ENCODE peak calls at places on chromosome 5, in eight cellular contexts. W is thyroid gland; B is BJ; X is H7; G is esophagus squamous epithelium; J is lung; C is K562; N is stimulated activated CD4-positive, alpha-beta T cell treated with anti-CD3 and anti-CD28 coated beads, TNF-alpha, amount 100 ng/mL, for 1 hour. E is an unnamed sample.

GRCh38 chr5:133455681-133456080 is 156.7 kb downstream of the FSTL4 start:
- DNase-seq in W (no peak), B (no peak), X (no peak), G (no peak), J (no peak), C (no peak), N (no peak), E (no peak)

GRCh38 chr5:123520677-123521247 is 8.8 kb downstream of the CSNK1G3 start:
- DNase-seq in W (no peak), B (no peak), X (no peak), G (no peak), J (no peak), C (no peak), N (no peak), E (no peak)

GRCh38 chr5:38291355-38291754 is 33.0 kb downstream of the EGFLAM start:
- DNase-seq in W (no peak), B (no peak), X (no peak), G (no peak), J (no peak), C (no peak), N (no peak), E (peak; percentile 1)

GRCh38 chr5:179259731-179260323 is 85.4 kb downstream of the ADAMTS2 start:
- DNase-seq in W (no peak), B (no peak), X (no peak), G (no peak), J (no peak), C (no peak), N (no peak), E (no peak)

GRCh38 chr5:123367739-123368138 is 55.5 kb downstream of the CEP120 start:
- DNase-seq in W (no peak), B (no peak), X (no peak), G (no peak), J (no peak), C (no peak), N (no peak), E (peak; percentile 22)

GRCh38 chr5:178116406-178116885 is 3.1 kb downstream of the N4BP3 start:
- DNase-seq in W (no peak), B (no peak), X (no peak), G (no peak), J (no peak), C (no peak), N (peak; percentile 37), E (no peak)

GRCh38 chr5:95375591-95375990 is 15.6 kb upstream of the FAM81B start:
- DNase-seq in W (no peak), B (no peak), X (no peak), G (no peak), J (no peak), C (no peak), N (no peak), E (no peak)

GRCh38 chr5:172505840-172506638 is 51.7 kb upstream of the SH3PXD2B start:
- DNase-seq in W (no peak), B (no peak), X (no peak), G (no peak), J (peak; percentile 15), C (no peak), N (no peak), E (no peak)

GRCh38 chr5:124839371-124839998 is 93.0 kb upstream of the ZNF608 start:
- DNase-seq in W (no peak), B (no peak), X (no peak), G (no peak), J (no peak), C (no peak), N (no peak), E (peak; percentile 89)

GRCh38 chr5:68086857-68087256 is 128.7 kb upstream of the PIK3R1 start:
- DNase-seq in W (peak; percentile 3), B (peak; percentile 47), X (no peak), G (no peak), J (no peak), C (no peak), N (no peak), E (peak; percentile 46)

GRCh38 chr5:86968311-86968753 is 299.4 kb upstream of the RASA1 start:
- DNase-seq in W (peak; percentile 40), B (peak; percentile 49), X (no peak), G (no peak), J (no peak), C (no peak), N (no peak), E (peak; percentile 44)

GRCh38 chr5:34570721-34571379 is 85.3 kb upstream of the RAI14 start:
- DNase-seq in W (no peak), B (peak; percentile 65), X (no peak), G (no peak), J (no peak), C (no peak), N (no peak), E (peak; percentile 59)

GRCh38 chr5:54309751-54310432 is 481 bp downstream of the ARL15 start:
- DNase-seq in W (peak; percentile 40), B (no peak), X (peak; percentile 71), G (no peak), J (peak; percentile 35), C (no peak), N (no peak), E (no peak)

GRCh38 chr5:6674886-6675285 is 38.3 kb upstream of the TENT4A start:
- DNase-seq in W (no peak), B (no peak), X (no peak), G (no peak), J (no peak), C (no peak), N (no peak), E (no peak)

GRCh38 chr5:126052120-126052519 is 371.1 kb upstream of the GRAMD2B start:
- DNase-seq in W (no peak), B (no peak), X (no peak), G (no peak), J (no peak), C (no peak), N (no peak), E (peak; percentile 43)

GRCh38 chr5:126544087-126544740 is 50.8 kb downstream of the ALDH7A1 start:
- DNase-seq in W (peak; percentile 34), B (no peak), X (peak; percentile 30), G (no peak), J (no peak), C (peak; percentile 42), N (no peak), E (peak; percentile 47)

GRCh38 chr5:133287500-133287899 is 235.7 kb downstream of the HSPA4 start:
- DNase-seq in W (no peak), B (no peak), X (peak; percentile 80), G (no peak), J (no peak), C (peak; percentile 32), N (no peak), E (peak; percentile 24)

GRCh38 chr5:157651011-157651611 is 1.1 kb downstream of the SOX30 start:
- DNase-seq in W (no peak), B (no peak), X (no peak), G (no peak), J (no peak), C (no peak), N (no peak), E (no peak)

GRCh38 chr5:151684690-151685361 is 1.9 kb downstream of the SPARC start:
- DNase-seq in W (peak; percentile 83), B (peak; percentile 94), X (peak; percentile 65), G (no peak), J (peak; percentile 46), C (peak; percentile 27), N (no peak), E (peak; percentile 98)

GRCh38 chr5:107476783-107477182 is 194.0 kb downstream of the EFNA5 start:
- DNase-seq in W (no peak), B (no peak), X (no peak), G (no peak), J (no peak), C (no peak), N (no peak), E (peak; percentile 82)

GRCh38 chr5:54520438-54520846 is 2.9 kb downstream of the SNX18 start:
- DNase-seq in W (peak; percentile 40), B (no peak), X (no peak), G (no peak), J (no peak), C (no peak), N (no peak), E (peak; percentile 50)

GRCh38 chr5:170861855-170862766 is at the start of gene RANBP17:
- DNase-seq in W (peak; percentile 47), B (no peak), X (peak; percentile 95), G (no peak), J (peak; percentile 65), C (no peak), N (no peak), E (peak; percentile 75)

GRCh38 chr5:153960269-153961215 is 78.2 kb downstream of the FAM114A2 start:
- DNase-seq in W (no peak), B (no peak), X (peak; percentile 30), G (no peak), J (no peak), C (no peak), N (no peak), E (peak; percentile 27)

GRCh38 chr5:142841511-142842255 is 71.5 kb downstream of the ARHGAP26 start:
- DNase-seq in W (no peak), B (no peak), X (no peak), G (no peak), J (no peak), C (no peak), N (no peak), E (no peak)

GRCh38 chr5:1011226-1011631 is 2.6 kb downstream of the NKD2 start:
- DNase-seq in W (peak; percentile 65), B (no peak), X (peak; percentile 99), G (no peak), J (no peak), C (peak; percentile 88), N (no peak), E (no peak)

GRCh38 chr5:20113031-20113685 is 125.2 kb upstream of the CDH18 start:
- DNase-seq in W (no peak), B (no peak), X (no peak), G (no peak), J (no peak), C (no peak), N (no peak), E (peak; percentile 74)

GRCh38 chr5:111013011-111013410 is 58.5 kb upstream of the TSLP start:
- DNase-seq in W (no peak), B (no peak), X (no peak), G (no peak), J (no peak), C (no peak), N (no peak), E (peak; percentile 9)

GRCh38 chr5:13478831-13479465 is 465.5 kb downstream of the DNAH5 start:
- DNase-seq in W (peak; percentile 2), B (no peak), X (peak; percentile 61), G (no peak), J (no peak), C (peak; percentile 11), N (no peak), E (peak; percentile 30)

GRCh38 chr5:65199988-65200668 is 281.6 kb downstream of the ADAMTS6 start:
- DNase-seq in W (no peak), B (peak; percentile 42), X (no peak), G (no peak), J (no peak), C (no peak), N (no peak), E (peak; percentile 73)

GRCh38 chr5:29079771-29080170 is 2041.4 kb upstream of the CDH9 start:
- DNase-seq in W (no peak), B (no peak), X (peak; percentile 24), G (no peak), J (no peak), C (no peak), N (no peak), E (no peak)

GRCh38 chr5:125766706-125767105 is 656.5 kb upstream of the GRAMD2B start:
- DNase-seq in W (no peak), B (no peak), X (no peak), G (no peak), J (no peak), C (no peak), N (no peak), E (no peak)

GRCh38 chr5:56490971-56491468 is 257.9 kb upstream of the ANKRD55 start:
- DNase-seq in W (peak; percentile 91), B (no peak), X (no peak), G (no peak), J (peak; percentile 70), C (no peak), N (peak; percentile 11), E (peak; percentile 89)

GRCh38 chr5:59538080-59538479 is 355.4 kb downstream of the PDE4D start:
- DNase-seq in W (no peak), B (no peak), X (no peak), G (no peak), J (no peak), C (no peak), N (no peak), E (no peak)